ENCODE peak calls at places on chromosomes 5 and 9, in five cellular contexts. J is PC-3, I is GM23248, D is GM23338, K is GM12878. R is an unnamed sample.
A peak's percentile ranks its signal among the peaks of the same experiment; 100 is the strongest.

GRCh38 chr9:94824913-94825619 is 98.6 kb downstream of the AOPEP start:
- DNase-seq in J (no peak), I (no peak), K (no peak), D (peak; percentile 67), R (no peak)

GRCh38 chr5:123748239-123748638 is 236.3 kb downstream of the CSNK1G3 start:
- DNase-seq in K (no peak), D (no peak), I (no peak), J (no peak), R (no peak)

GRCh38 chr5:151684690-151685361 is 1.9 kb downstream of the SPARC start:
- DNase-seq in K (no peak), D (peak; percentile 94), I (peak; percentile 96), J (peak; percentile 46), R (peak; percentile 92)

GRCh38 chr5:68279960-68280359 is 64.4 kb downstream of the PIK3R1 start:
- DNase-seq in D (no peak), J (no peak), I (no peak), K (no peak), R (no peak)

GRCh38 chr5:124746916-124747769 is 704 bp upstream of the ZNF608 start:
- DNase-seq in J (peak; percentile 56), K (peak; percentile 66), I (peak; percentile 87), D (peak; percentile 95), R (peak; percentile 84)

GRCh38 chr5:34459908-34460307 is 196.2 kb upstream of the RAI14 start:
- DNase-seq in K (no peak), J (no peak), D (no peak), I (no peak), R (no peak)

GRCh38 chr5:135829681-135830383 is 4.6 kb upstream of the SLC25A48 start:
- DNase-seq in K (no peak), J (peak; percentile 68), I (peak; percentile 86), D (peak; percentile 82), R (peak; percentile 84)

GRCh38 chr5:65128226-65128625 is 353.5 kb downstream of the ADAMTS6 start:
- DNase-seq in I (no peak), D (peak; percentile 41), K (no peak), J (no peak), R (no peak)

GRCh38 chr5:65925601-65926275 is 637 bp upstream of the ERBIN start:
- DNase-seq in I (peak; percentile 94), D (peak; percentile 94), K (no peak), J (peak; percentile 73), R (peak; percentile 94)

GRCh38 chr5:112690605-112691340 is 46.9 kb upstream of the APC start:
- DNase-seq in D (no peak), K (no peak), I (no peak), J (no peak), R (no peak)

GRCh38 chr5:1886634-1887399 is 4.1 kb upstream of the IRX4 start:
- DNase-seq in I (no peak), K (no peak), J (no peak), D (no peak), R (no peak)
- TF ChIP-seq EZH2 in I (no peak), K (no peak), J (no peak), D (peak; percentile 64), R (peak; percentile 34)

GRCh38 chr5:1380011-1380817 is 35.3 kb upstream of the CLPTM1L start:
- DNase-seq in J (no peak), K (no peak), I (peak; percentile 62), D (peak; percentile 84), R (no peak)
- TF ChIP-seq EZH2 in J (no peak), K (no peak), I (no peak), D (no peak), R (no peak)

GRCh38 chr5:154482528-154483449 is 4.8 kb upstream of the HAND1 start:
- DNase-seq in K (no peak), D (peak; percentile 47), I (no peak), J (no peak), R (no peak)
- TF ChIP-seq EZH2 in K (no peak), D (peak; percentile 98), I (no peak), J (no peak), R (peak; percentile 95)

GRCh38 chr5:73448072-73448432 is 525 bp downstream of the FOXD1 start:
- DNase-seq in K (no peak), J (no peak), I (no peak), D (peak; percentile 51), R (peak; percentile 33)

GRCh38 chr5:73448451-73449136 is at the start of gene FOXD1:
- DNase-seq in D (peak; percentile 91), I (peak; percentile 99), K (no peak), J (peak; percentile 83), R (peak; percentile 83)

GRCh38 chr5:73445708-73446630 is 2.6 kb downstream of the FOXD1 start:
- DNase-seq in D (no peak), K (no peak), I (peak; percentile 16), J (no peak), R (no peak)

GRCh38 chr5:73447234-73448071 is 1.1 kb downstream of the FOXD1 start:
- DNase-seq in J (peak; percentile 38), D (peak; percentile 66), K (no peak), I (peak; percentile 88), R (peak; percentile 61)

GRCh38 chr5:73446631-73447233 is 1.8 kb downstream of the FOXD1 start:
- DNase-seq in K (no peak), J (peak; percentile 16), D (peak; percentile 52), I (peak; percentile 48), R (peak; percentile 15)
- TF ChIP-seq EZH2 in K (no peak), J (no peak), D (peak; percentile 100), I (no peak), R (peak; percentile 80)

GRCh38 chr9:122228191-122228905 is 409 bp downstream of the LHX6 start:
- DNase-seq in D (peak; percentile 57), I (peak; percentile 49), K (no peak), J (no peak), R (no peak)

GRCh38 chr9:122226142-122226757 is 2.5 kb downstream of the LHX6 start:
- DNase-seq in D (peak; percentile 61), J (no peak), I (no peak), K (no peak), R (no peak)

GRCh38 chr9:122227576-122227903 is 1.2 kb downstream of the LHX6 start:
- DNase-seq in J (peak; percentile 16), K (no peak), I (no peak), D (no peak), R (no peak)

GRCh38 chr9:122226758-122227575 is 1.8 kb downstream of the LHX6 start:
- DNase-seq in K (no peak), D (peak; percentile 78), I (no peak), J (no peak), R (no peak)

DNA sequence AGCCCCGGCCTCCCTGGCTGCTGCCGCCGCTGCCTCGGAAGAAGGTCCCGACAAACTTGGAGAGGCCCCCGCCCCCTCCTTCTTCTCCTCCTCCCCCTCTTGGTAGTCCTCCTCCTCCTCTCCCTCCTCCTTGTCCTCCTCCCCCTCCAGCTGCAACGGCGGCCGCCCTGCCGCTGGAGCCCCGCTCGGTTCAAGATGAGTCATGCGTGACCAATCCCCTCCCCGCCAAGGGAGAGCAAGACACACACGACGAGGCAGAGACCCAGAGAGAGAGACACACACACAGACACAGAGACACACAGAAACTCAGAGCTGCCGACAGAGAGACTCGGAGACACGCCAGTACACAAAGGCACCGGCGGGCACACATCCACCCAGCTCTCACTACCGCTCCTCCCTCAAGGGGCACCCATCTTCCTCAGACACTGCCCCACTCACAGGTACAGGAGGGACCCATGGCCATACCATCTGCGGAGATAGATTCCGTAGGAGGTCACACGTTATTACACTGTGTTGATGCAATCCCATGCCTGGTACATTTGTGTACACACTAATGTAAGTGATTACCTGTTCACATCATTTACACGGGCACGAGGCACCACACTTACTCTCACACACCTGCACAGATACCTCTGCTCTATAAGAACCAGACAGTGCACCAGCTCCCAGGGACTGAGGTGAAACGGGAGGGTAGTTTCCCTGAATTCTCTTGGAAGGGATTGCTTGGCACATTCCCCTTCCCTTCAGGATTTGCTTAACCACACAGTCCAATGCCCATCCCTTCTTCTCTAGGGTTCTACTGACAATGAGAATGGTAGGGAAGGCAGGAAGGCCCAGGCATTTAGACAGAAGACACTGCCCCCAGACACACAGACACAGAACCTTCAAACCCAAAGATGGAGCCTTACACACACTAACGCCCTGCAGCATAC is at the start of gene LHX6:
- DNase-seq in J (peak; percentile 38), D (peak; percentile 32), K (no peak), I (peak; percentile 66), R (no peak)
- TF ChIP-seq EZH2 in J (no peak), D (peak; percentile 92), K (peak; percentile 33), I (no peak), R (peak; percentile 94)